ENCODE peak calls at places on chromosomes 16 and 17, in seven cellular contexts. N, T, G, M, X, D and L are unnamed samples.

GRCh38 chr16:4245400-4245799 is 3.5 kb upstream of the SRL start:
- DNase-seq in M (peak), D (no peak), G (no peak), X (no peak), T (no peak), N (no peak), L (no peak)

GRCh38 chr16:6956511-6956910 is 376.1 kb upstream of the RBFOX1 start:
- DNase-seq in N (no peak), T (no peak), X (no peak), G (no peak), M (no peak), D (no peak), L (no peak)

GRCh38 chr17:61627125-61627524 is 36.1 kb upstream of the NACA2 start:
- DNase-seq in T (no peak), D (no peak), N (no peak), M (no peak), X (no peak), G (no peak), L (no peak)

GRCh38 chr16:269061-269796 is 6.5 kb downstream of the RGS11 start:
- DNase-seq in G (peak), D (no peak), N (no peak), T (no peak), M (no peak), X (no peak), L (no peak)

GRCh38 chr17:75591722-75592302 is 4.2 kb downstream of the MYO15B start:
- DNase-seq in M (no peak), D (no peak), T (no peak), G (peak), N (no peak), X (no peak), L (no peak)

GRCh38 chr16:53053967-53054669 is 673 bp upstream of the CHD9 start:
- DNase-seq in G (no peak), X (no peak), D (no peak), N (peak), T (no peak), M (no peak), L (no peak)

GRCh38 chr17:71110326-71110725 is 941.0 kb downstream of the KCNJ2 start:
- DNase-seq in G (no peak), N (no peak), D (no peak), M (no peak), T (no peak), X (peak), L (peak)

GRCh38 chr17:72249441-72249840 is 128.6 kb downstream of the SOX9 start:
- DNase-seq in M (no peak), D (no peak), G (no peak), T (no peak), N (no peak), X (no peak), L (no peak)

GRCh38 chr17:65558683-65559311 is 2.7 kb downstream of the AXIN2 start:
- DNase-seq in N (peak), M (no peak), X (no peak), T (no peak), D (no peak), G (no peak), L (no peak)

GRCh38 chr17:38728290-38728831 is 1.8 kb upstream of the CISD3 start:
- DNase-seq in M (no peak), G (no peak), D (no peak), N (no peak), T (no peak), X (no peak), L (no peak)

GRCh38 chr17:53780320-53780719 is 42.4 kb upstream of the KIF2B start:
- DNase-seq in D (no peak), G (no peak), M (no peak), X (no peak), N (no peak), T (no peak), L (no peak)

GRCh38 chr17:49903523-49903922 is 55.7 kb upstream of the TAC4 start:
- DNase-seq in N (no peak), G (no peak), D (no peak), T (no peak), X (no peak), M (no peak), L (no peak)

GRCh38 chr17:67466251-67466650 is 89.2 kb downstream of the PITPNC1 start:
- DNase-seq in D (no peak), N (no peak), X (no peak), T (no peak), G (no peak), M (no peak), L (no peak)

GRCh38 chr17:75345514-75346167 is 56.4 kb upstream of the SLC25A19 start:
- DNase-seq in N (peak), D (no peak), T (no peak), X (no peak), M (no peak), G (peak), L (no peak)

GRCh38 chr17:48755346-48755745 is 26.8 kb upstream of the HOXB13 start:
- DNase-seq in N (no peak), D (no peak), X (no peak), T (no peak), M (no peak), G (no peak), L (no peak)

GRCh38 chr16:56912746-56913703 is 18.9 kb upstream of the HERPUD1 start:
- DNase-seq in D (no peak), X (peak), N (no peak), M (peak), G (no peak), T (no peak), L (peak)

GRCh38 chr16:78034530-78034929 is 12.2 kb downstream of the CLEC3A start:
- DNase-seq in T (no peak), N (no peak), X (no peak), D (no peak), G (no peak), M (no peak), L (no peak)

GRCh38 chr17:5378566-5379207 is 40.8 kb downstream of the NUP88 start:
- DNase-seq in N (no peak), T (no peak), D (no peak), G (no peak), M (no peak), X (no peak), L (no peak)

GRCh38 chr16:88302666-88303065 is 80.1 kb upstream of the ZNF469 start:
- DNase-seq in X (no peak), D (no peak), N (no peak), G (no peak), M (no peak), T (no peak), L (no peak)

GRCh38 chr17:76371656-76372628 is 12.5 kb upstream of the SPHK1 start:
- DNase-seq in T (no peak), G (no peak), X (peak), M (peak), D (no peak), N (no peak), L (peak)

GRCh38 chr16:65457084-65457483 is 335.2 kb upstream of the CDH11 start:
- DNase-seq in X (no peak), M (no peak), G (no peak), D (no peak), N (no peak), T (no peak), L (no peak)

GRCh38 chr17:77498875-77499698 is 358.3 kb downstream of the SEC14L1 start:
- DNase-seq in D (no peak), G (no peak), X (no peak), M (no peak), N (no peak), T (no peak), L (no peak)

GRCh38 chr16:67967183-67967955 is 1.1 kb downstream of the SLC12A4 start:
- DNase-seq in D (no peak), X (peak), G (no peak), M (no peak), N (peak), T (no peak), L (peak)

GRCh38 chr17:3755335-3756030 is 31.8 kb downstream of the HASPIN start:
- DNase-seq in N (no peak), X (no peak), D (no peak), T (no peak), M (no peak), G (no peak), L (no peak)

GRCh38 chr17:79045830-79046500 is 22.0 kb downstream of the C1QTNF1 start:
- DNase-seq in M (peak), D (peak), X (peak), T (peak), G (peak), N (peak), L (peak)

GRCh38 chr16:69322343-69322742 is 8.0 kb downstream of the PDF start:
- DNase-seq in G (no peak), X (no peak), T (no peak), M (no peak), N (no peak), D (no peak), L (no peak)

GRCh38 chr17:36144981-36145729 is 31.3 kb downstream of the TBC1D3B start:
- DNase-seq in G (no peak), T (no peak), D (no peak), M (no peak), N (no peak), X (no peak), L (no peak)

GRCh38 chr17:43399839-43400328 is 1.1 kb downstream of the ARL4D start:
- DNase-seq in G (no peak), N (no peak), X (peak), D (no peak), M (no peak), T (no peak), L (no peak)

GRCh38 chr17:3032258-3033247 is 30.9 kb downstream of the OR1D5 start:
- DNase-seq in D (peak), N (no peak), T (no peak), X (no peak), M (no peak), G (peak), L (no peak)

GRCh38 chr16:21940570-21940969 is 12.6 kb upstream of the UQCRC2 start:
- DNase-seq in D (no peak), T (no peak), G (no peak), X (no peak), N (no peak), M (no peak), L (no peak)

GRCh38 chr16:70793851-70794502 is 7.0 kb downstream of the VAC14 start:
- DNase-seq in D (no peak), G (no peak), X (no peak), N (no peak), T (no peak), M (no peak), L (no peak)

GRCh38 chr17:31494259-31495048 is 103.0 kb downstream of the RAB11FIP4 start:
- DNase-seq in D (no peak), G (no peak), T (no peak), M (no peak), N (peak), X (peak), L (no peak)

GRCh38 chr17:7251330-7252175 is at the start of gene CTDNEP1:
- DNase-seq in N (peak), G (peak), M (peak), T (no peak), X (peak), D (peak), L (peak)

GRCh38 chr17:70447588-70447987 is 278.3 kb downstream of the KCNJ2 start:
- DNase-seq in X (peak), G (no peak), M (no peak), N (no peak), T (no peak), D (no peak), L (no peak)

GRCh38 chr16:75225092-75225491 is 6.3 kb downstream of the CTRB1 start:
- DNase-seq in G (no peak), M (peak), T (no peak), X (no peak), D (no peak), N (no peak), L (peak)

GRCh38 chr17:74274060-74274702 is at the start of gene DNAI2:
- DNase-seq in D (peak), G (peak), X (no peak), M (no peak), T (no peak), N (peak), L (no peak)

GRCh38 chr17:68057531-68057952 is 22.0 kb downstream of the KPNA2 start:
- DNase-seq in N (peak), M (peak), D (no peak), T (no peak), G (no peak), X (peak), L (peak)

GRCh38 chr17:8337802-8338744 is 1.6 kb upstream of the ODF4 start:
- DNase-seq in M (peak), N (peak), T (no peak), D (no peak), G (no peak), X (peak), L (no peak)

GRCh38 chr17:76540381-76541300 is 797 bp downstream of the PRCD start:
- DNase-seq in X (peak), T (peak), G (peak), D (peak), N (peak), M (peak), L (peak)

GRCh38 chr16:12158428-12158827 is 181.9 kb downstream of the SNX29 start:
- DNase-seq in N (no peak), T (no peak), D (no peak), G (no peak), M (peak), X (no peak), L (peak)

GRCh38 chr16:12159672-12160071 is 183.1 kb downstream of the SNX29 start:
- DNase-seq in T (no peak), X (no peak), M (no peak), D (no peak), N (no peak), G (no peak), L (no peak)

GRCh38 chr16:12155235-12155634 is 178.7 kb downstream of the SNX29 start:
- DNase-seq in X (no peak), D (no peak), T (no peak), M (no peak), N (no peak), G (no peak), L (no peak)

GRCh38 chr16:12159028-12159427 is 182.5 kb downstream of the SNX29 start:
- DNase-seq in T (no peak), D (no peak), M (no peak), X (no peak), N (peak), G (no peak), L (no peak)

DNA sequence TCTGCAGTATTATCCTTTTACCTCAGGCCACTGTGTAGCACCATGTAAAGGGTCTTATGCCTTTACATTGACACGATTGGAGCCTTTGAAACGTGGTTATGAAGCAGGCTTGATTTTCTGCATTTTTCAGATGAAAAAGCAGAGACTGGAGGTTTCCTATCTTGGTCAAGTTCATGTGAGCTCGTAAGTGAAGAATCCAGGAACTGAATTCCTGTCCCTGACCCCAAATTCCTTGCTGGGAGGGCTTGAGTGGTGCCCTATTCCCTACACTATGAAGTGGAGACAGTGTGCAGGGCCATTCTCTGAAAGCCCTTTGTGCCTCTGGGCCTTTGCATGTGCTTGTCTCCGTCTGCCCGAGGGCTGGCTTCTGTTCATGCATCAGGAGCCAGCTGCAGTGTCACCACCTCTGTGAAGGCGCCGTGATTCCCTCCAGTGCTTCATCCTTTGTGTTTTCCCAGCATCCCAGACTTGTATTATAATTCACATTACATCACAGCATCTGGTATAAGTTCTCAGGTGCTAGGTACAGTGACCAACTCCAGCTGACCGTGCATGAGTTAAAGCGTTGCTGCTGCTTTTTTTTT is 181.1 kb downstream of the SNX29 start:
- DNase-seq in N (peak), M (peak), G (no peak), D (no peak), X (peak), T (no peak), L (no peak)
- H2BK120ac ChIP-seq in N (no peak), M (peak), G (no peak), D (no peak), X (no peak), T (no peak), L (no peak)

GRCh38 chr17:81381632-81382577 is 13.4 kb upstream of the BAHCC1 start:
- DNase-seq in M (no peak), G (peak), N (no peak), D (no peak), X (no peak), T (no peak), L (no peak)
- H2BK120ac ChIP-seq in M (no peak), G (no peak), N (no peak), D (no peak), X (no peak), T (no peak), L (no peak)

GRCh38 chr16:83975646-83976260 is 7.7 kb downstream of the NECAB2 start:
- DNase-seq in G (no peak), X (no peak), M (no peak), N (no peak), T (no peak), D (no peak), L (no peak)

GRCh38 chr16:83973581-83974385 is 5.7 kb downstream of the NECAB2 start:
- DNase-seq in M (no peak), X (no peak), D (no peak), G (no peak), N (no peak), T (no peak), L (no peak)

GRCh38 chr16:83973077-83973476 is 5.0 kb downstream of the NECAB2 start:
- DNase-seq in N (no peak), X (no peak), G (no peak), T (no peak), M (no peak), D (no peak), L (no peak)

GRCh38 chr16:83972256-83973008 is 4.4 kb downstream of the NECAB2 start:
- DNase-seq in M (no peak), X (no peak), T (no peak), G (no peak), N (no peak), D (no peak), L (no peak)

GRCh38 chr16:83974475-83974874 is 6.4 kb downstream of the NECAB2 start:
- DNase-seq in M (no peak), T (no peak), D (no peak), G (no peak), N (no peak), X (no peak), L (no peak)
- H2BK120ac ChIP-seq in M (no peak), T (no peak), D (no peak), G (no peak), N (no peak), X (no peak), L (no peak)

GRCh38 chr17:10268005-10268404 is 69.6 kb upstream of the GAS7 start:
- DNase-seq in T (no peak), D (no peak), M (no peak), G (no peak), N (no peak), X (no peak), L (no peak)
- H2BK120ac ChIP-seq in T (no peak), D (no peak), M (no peak), G (no peak), N (no peak), X (no peak), L (no peak)

DNA sequence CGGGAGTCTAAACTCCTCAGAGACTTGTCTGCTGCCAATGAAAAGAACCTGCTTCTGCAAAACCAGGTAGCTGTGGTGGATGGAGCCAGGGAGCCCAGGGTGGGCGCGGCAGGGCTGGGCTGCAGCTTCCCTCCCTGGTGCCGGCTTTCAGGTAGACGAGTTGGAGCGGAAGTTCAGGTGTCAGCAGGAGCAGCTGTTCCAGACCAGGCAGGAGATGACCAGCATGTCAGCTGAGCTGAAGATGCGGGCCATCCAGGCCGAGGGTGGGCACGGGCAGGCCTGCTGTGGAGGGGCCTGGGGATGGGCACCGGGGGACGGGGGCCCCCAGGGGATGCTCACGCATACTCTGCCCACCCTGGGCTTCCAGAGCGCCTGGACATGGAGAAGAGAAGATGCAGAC is 3.2 kb upstream of the RAC3 start:
- DNase-seq in T (no peak), G (no peak), X (no peak), M (no peak), N (no peak), D (no peak), L (no peak)
- H2BK120ac ChIP-seq in T (no peak), G (no peak), X (no peak), M (no peak), N (no peak), D (no peak), L (no peak)